ENCODE peak calls at places on chromosomes 13 and 19, in ten cellular contexts. U, E, V, C, W, F, X, J, D and T are unnamed samples.

GRCh38 chr13:98495627-98496238 is 81.2 kb downstream of the STK24 start:
- DNase-seq in J (no peak), F (no peak), C (no peak), D (no peak), U (no peak), X (no peak), E (no peak), W (no peak), V (no peak), T (no peak)

GRCh38 chr13:29472317-29472961 is 123.0 kb downstream of the SLC7A1 start:
- DNase-seq in D (peak), W (peak), V (peak), U (peak), J (peak), E (peak), F (no peak), C (no peak), X (peak), T (no peak)

GRCh38 chr13:25204843-25205242 is 32.8 kb upstream of the AMER2 start:
- DNase-seq in V (no peak), D (no peak), C (no peak), F (no peak), W (no peak), X (no peak), J (no peak), U (no peak), E (no peak), T (no peak)

GRCh38 chr19:13100031-13100588 is 2.5 kb downstream of the LYL1 start:
- DNase-seq in E (no peak), X (no peak), D (peak), F (no peak), V (no peak), C (no peak), W (no peak), J (no peak), U (no peak), T (no peak)

GRCh38 chr13:23789576-23790346 is 99.4 kb downstream of the MIPEP start:
- DNase-seq in J (peak), D (no peak), W (no peak), F (no peak), V (no peak), X (no peak), U (no peak), C (no peak), E (no peak), T (no peak)

GRCh38 chr13:113307491-113307890 is 10.5 kb downstream of the LAMP1 start:
- DNase-seq in W (peak), F (no peak), U (no peak), C (no peak), J (no peak), V (no peak), X (no peak), E (no peak), D (no peak), T (no peak)

GRCh38 chr13:34223984-34224383 is 406.0 kb downstream of the RFC3 start:
- DNase-seq in D (no peak), C (no peak), J (no peak), U (peak), V (no peak), F (no peak), W (peak), E (no peak), X (no peak), T (no peak)

GRCh38 chr19:18605546-18606280 is 886 bp downstream of the CRLF1 start:
- DNase-seq in D (no peak), F (no peak), E (no peak), J (no peak), V (no peak), C (no peak), U (no peak), W (no peak), X (peak), T (no peak)

GRCh38 chr13:33543631-33544030 is 258.1 kb upstream of the STARD13 start:
- DNase-seq in J (peak), D (no peak), E (no peak), F (no peak), W (no peak), U (no peak), X (peak), V (peak), C (no peak), T (no peak)

GRCh38 chr19:58033741-58034475 is at the start of gene ZSCAN1:
- DNase-seq in D (peak), E (peak), J (peak), U (no peak), X (peak), F (no peak), W (peak), V (peak), C (peak), T (peak)

GRCh38 chr13:57045816-57046691 is 94.7 kb upstream of the PRR20A start:
- DNase-seq in F (no peak), C (no peak), D (peak), X (no peak), E (no peak), J (peak), V (peak), W (no peak), U (no peak), T (no peak)

GRCh38 chr13:104522235-104523072 is 1456.2 kb upstream of the SLC10A2 start:
- DNase-seq in U (no peak), E (no peak), C (peak), D (no peak), F (no peak), X (no peak), W (no peak), V (no peak), J (no peak), T (no peak)

GRCh38 chr13:18993884-18994660 is 187.6 kb downstream of the TUBA3C start:
- DNase-seq in D (no peak), E (no peak), U (no peak), J (no peak), C (peak), W (no peak), V (no peak), F (no peak), X (no peak), T (no peak)

GRCh38 chr19:32041681-32042292 is 303.6 kb upstream of the ZNF507 start:
- DNase-seq in U (peak), C (no peak), E (peak), X (peak), J (peak), F (no peak), D (no peak), V (peak), W (peak), T (no peak)

GRCh38 chr13:100828226-100828625 is 153.6 kb upstream of the TMTC4 start:
- DNase-seq in U (no peak), W (no peak), F (no peak), V (no peak), E (no peak), D (no peak), C (no peak), J (no peak), X (peak), T (no peak)

GRCh38 chr19:48683349-48683748 is 10.5 kb upstream of the NTN5 start:
- DNase-seq in F (no peak), W (peak), E (peak), C (peak), V (peak), D (no peak), U (no peak), X (no peak), J (peak), T (peak)

GRCh38 chr13:111153977-111154332 is 38.8 kb downstream of the ARHGEF7 start:
- DNase-seq in F (no peak), U (peak), C (no peak), V (no peak), X (peak), D (peak), W (no peak), J (no peak), E (no peak), T (peak)

GRCh38 chr13:33624740-33625139 is 193.2 kb upstream of the RFC3 start:
- DNase-seq in C (no peak), X (no peak), U (no peak), E (no peak), W (no peak), D (no peak), F (no peak), V (no peak), J (no peak), T (no peak)

GRCh38 chr19:50325310-50326100 is 3.7 kb downstream of the KCNC3 start:
- DNase-seq in W (peak), X (peak), J (peak), C (peak), V (peak), U (peak), D (peak), E (peak), F (no peak), T (peak)

GRCh38 chr13:108496364-108497215 is 132.8 kb upstream of the MYO16 start:
- DNase-seq in U (no peak), E (peak), C (no peak), F (no peak), J (peak), X (peak), W (no peak), D (no peak), V (peak), T (no peak)

GRCh38 chr19:8569066-8569761 is 8.0 kb downstream of the MYO1F start:
- DNase-seq in J (peak), W (peak), C (no peak), D (peak), V (peak), F (peak), U (peak), E (peak), X (no peak), T (no peak)

GRCh38 chr19:18672606-18673337 is 10.7 kb upstream of the CRTC1 start:
- DNase-seq in E (peak), F (no peak), X (peak), D (no peak), C (peak), U (no peak), W (peak), V (peak), J (peak), T (no peak)

GRCh38 chr13:46168341-46168740 is 13.6 kb downstream of the LCP1 start:
- DNase-seq in E (no peak), D (peak), C (no peak), F (no peak), W (no peak), U (no peak), J (peak), V (peak), X (no peak), T (peak)

DNA sequence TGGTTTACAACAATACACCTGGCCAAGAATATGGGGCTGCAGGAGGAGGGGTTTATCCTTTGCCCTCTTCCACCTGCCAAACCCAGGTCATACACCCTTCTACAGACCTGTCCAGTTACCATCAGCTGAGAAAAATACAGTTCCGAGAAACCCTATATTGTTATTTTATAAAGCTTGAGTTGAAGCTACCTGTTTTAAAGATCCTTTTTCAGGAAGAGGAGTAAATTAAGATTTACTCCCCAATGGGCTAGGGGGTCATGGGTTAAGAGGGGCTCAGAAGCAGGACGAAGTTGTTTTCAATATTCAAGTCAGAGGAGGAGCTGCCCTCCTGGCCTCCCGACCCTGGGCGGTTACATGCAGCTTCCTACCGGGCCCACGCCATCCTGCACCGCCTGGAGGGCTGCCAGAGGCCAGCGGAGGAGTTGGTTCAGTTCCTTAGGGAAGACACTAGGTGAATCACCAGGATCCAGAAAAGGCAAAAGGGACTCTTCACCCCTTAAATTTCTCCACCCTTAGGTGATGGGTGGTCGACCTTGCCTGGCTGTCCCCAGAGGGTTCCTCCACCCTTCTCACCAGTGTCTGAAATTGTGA is 1.3 kb downstream of the GJB2 start:
- DNase-seq in C (no peak), J (no peak), D (peak), E (no peak), U (no peak), V (no peak), X (peak), F (no peak), W (no peak), T (no peak)
- H3K4me3 ChIP-seq in C (peak), J (no peak), D (peak), E (peak), U (peak), V (no peak), X (peak), F (no peak), W (no peak), T (no peak)

DNA sequence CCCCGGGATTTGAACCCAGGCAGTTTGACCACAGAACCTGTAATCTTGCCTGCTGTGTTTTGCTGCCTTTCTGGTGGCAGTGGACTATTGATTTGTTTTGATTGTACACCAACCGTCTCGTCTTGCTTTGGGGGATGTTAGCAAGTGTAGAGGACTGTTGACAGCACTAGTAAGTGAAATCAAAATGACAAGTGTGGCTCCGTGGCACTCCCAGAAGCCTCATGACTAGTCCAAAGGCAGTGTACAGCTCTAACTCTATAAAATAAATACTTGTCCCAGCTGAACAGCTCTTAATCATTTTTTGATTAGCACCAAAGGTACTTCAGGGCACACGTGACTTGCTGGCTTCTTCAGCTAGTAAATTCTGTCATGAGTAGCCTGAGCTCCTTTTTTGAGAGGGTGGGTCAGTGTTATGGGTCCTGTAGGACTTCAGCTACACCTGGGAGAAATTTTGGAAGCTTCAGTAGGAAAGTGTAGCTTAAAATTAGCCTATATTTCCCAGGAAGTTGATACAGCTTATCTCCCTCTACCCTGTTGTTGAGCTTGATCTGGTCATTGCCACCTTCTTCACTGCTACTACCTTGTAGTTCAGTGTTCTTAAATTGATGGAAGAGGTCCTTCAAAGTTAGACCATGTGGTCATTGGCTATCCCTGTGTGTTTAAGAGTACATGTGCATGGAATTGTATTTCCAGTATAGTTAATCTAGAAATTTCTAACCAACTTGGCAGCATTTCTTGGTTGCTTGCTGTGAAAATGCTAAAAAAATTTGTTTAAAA is 15.1 kb downstream of the TM9SF2 start:
- DNase-seq in W (no peak), D (no peak), X (no peak), J (no peak), V (no peak), F (no peak), U (no peak), E (no peak), C (peak), T (no peak)
- TF ChIP-seq CTCF in W (no peak), D (no peak), X (no peak), J (no peak), V (no peak), F (no peak), U (no peak), E (no peak), C (no peak), T (no peak)

GRCh38 chr19:11538232-11539036 is at the start of gene CNN1:
- DNase-seq in V (peak), D (peak), J (peak), W (peak), E (peak), F (peak), X (peak), C (peak), U (no peak), T (no peak)
- H3K4me3 ChIP-seq in V (peak), D (peak), J (no peak), W (peak), E (peak), F (peak), X (peak), C (peak), U (no peak), T (no peak)

DNA sequence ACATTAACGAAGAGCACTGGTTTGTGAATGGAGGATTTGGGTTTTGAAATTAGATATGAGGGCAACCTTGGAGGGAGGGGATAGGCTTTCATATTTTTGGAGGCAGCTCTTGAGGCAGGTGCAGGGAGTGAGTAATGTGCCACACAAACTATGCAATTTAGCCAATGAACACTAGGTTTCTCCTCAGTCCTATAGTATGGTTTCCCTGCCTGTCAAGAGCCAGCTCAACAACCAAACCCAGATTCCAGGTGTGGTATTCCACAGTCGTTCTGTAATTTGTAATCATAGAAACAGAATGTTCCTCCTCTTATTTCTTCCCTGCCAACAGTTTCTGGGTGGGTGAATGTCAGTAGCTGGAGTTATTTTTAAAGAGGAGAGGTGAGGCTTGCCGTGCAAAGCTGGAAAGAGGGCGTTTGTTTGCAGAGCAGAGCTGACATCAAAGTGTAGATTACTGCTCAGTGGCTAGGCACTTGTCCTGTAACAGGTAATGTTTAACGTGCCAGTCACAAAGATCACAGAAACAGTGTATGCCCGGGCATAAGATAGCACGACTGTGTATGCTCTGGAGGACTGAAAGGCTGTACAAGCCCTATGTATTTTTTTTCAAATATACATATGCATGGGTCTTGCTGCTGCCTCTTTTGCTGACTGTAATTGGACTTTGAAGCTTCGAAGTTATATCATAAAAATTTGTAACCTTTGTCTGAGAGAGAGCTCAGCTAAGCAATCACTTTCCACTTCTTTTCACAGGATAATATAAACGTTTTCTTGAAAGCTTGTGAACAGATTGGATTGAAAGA is 124.3 kb downstream of the LMO7 start:
- DNase-seq in W (peak), V (no peak), D (peak), C (peak), E (no peak), F (no peak), U (peak), X (no peak), J (peak), T (no peak)
- TF ChIP-seq CTCF in W (peak), V (no peak), D (peak), C (peak), E (no peak), F (no peak), U (no peak), X (no peak), J (no peak), T (no peak)

DNA sequence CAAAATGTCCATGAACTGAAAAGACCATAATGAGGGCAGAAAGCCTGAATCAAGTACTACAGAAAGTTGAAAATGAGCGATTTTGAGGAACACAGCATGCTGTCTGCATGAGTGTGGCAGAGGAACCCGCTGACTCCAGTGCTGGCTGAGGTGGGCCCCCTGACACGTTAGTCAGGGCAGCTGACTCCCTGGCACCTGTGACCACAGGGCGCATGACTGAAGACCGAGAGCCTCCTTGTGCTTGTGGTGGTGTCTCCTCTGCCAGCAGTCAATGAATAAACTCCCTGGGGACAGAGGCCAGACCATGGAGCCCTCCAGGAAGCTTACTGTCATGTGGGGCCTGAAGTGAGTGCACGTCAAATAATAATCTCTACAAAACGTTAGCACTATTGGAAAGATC is 38.4 kb upstream of the VSTM2B start:
- DNase-seq in V (no peak), D (peak), U (no peak), W (no peak), X (no peak), J (no peak), F (no peak), C (no peak), E (no peak), T (no peak)
- H3K4me3 ChIP-seq in V (no peak), D (no peak), U (no peak), W (no peak), X (no peak), J (no peak), F (no peak), C (no peak), E (no peak), T (no peak)

GRCh38 chr19:2625434-2625833 is 77.1 kb downstream of the GNG7 start:
- DNase-seq in J (no peak), W (no peak), U (no peak), F (no peak), C (no peak), D (peak), X (no peak), E (no peak), V (no peak), T (no peak)

GRCh38 chr19:2623743-2624142 is 78.8 kb downstream of the GNG7 start:
- DNase-seq in X (no peak), J (no peak), V (no peak), D (peak), C (no peak), W (no peak), U (no peak), F (no peak), E (no peak), T (no peak)

GRCh38 chr19:2627319-2627829 is 75.1 kb downstream of the GNG7 start:
- DNase-seq in U (peak), W (peak), X (no peak), F (peak), C (peak), E (peak), J (peak), V (peak), D (peak), T (peak)

GRCh38 chr19:2627855-2628254 is 74.6 kb downstream of the GNG7 start:
- DNase-seq in C (no peak), F (no peak), D (no peak), E (no peak), W (peak), U (no peak), J (no peak), V (no peak), X (no peak), T (no peak)

GRCh38 chr19:2624537-2625091 is 77.9 kb downstream of the GNG7 start:
- DNase-seq in D (peak), F (no peak), E (no peak), C (peak), V (no peak), J (no peak), W (no peak), U (peak), X (peak), T (no peak)
- TF ChIP-seq CTCF in D (no peak), F (no peak), E (no peak), C (no peak), V (no peak), J (no peak), W (no peak), U (no peak), X (no peak), T (no peak)

DNA sequence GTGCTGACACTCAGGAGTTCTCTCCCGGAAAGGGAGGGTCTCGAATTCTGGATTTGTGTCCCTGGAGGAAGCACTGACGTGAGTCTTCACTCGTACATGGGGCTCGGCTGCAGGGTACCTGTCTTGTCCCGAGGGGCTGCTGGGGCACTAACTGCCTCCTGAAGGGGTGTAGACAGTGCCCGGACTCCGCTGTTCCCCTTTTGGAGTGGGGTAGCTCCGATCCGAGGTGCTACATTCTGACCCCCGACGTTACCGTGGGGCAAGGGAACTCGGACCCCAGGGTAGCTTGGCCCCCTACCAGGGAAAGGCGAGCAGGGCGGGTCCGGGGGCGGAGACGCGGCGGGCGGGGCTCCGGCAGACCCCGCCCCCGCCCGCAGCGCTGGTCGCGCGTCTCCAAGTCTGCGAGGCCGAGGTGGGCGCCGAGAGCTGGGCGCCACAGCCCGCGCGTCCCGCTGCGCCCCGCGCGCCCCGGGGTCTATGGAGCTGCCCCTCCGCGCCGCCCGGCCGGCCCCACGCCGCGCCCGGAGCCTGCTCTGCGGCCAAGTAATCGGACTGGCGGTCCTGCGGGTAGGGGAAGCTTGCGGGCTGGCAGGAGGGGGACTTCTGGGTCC is at the start of gene NPAS1:
- DNase-seq in U (no peak), F (no peak), J (no peak), W (no peak), X (peak), D (no peak), C (no peak), E (no peak), V (no peak), T (no peak)
- H3K4me3 ChIP-seq in U (peak), F (peak), J (peak), W (peak), X (peak), D (peak), C (peak), E (no peak), V (peak), T (peak)

GRCh38 chr19:17424743-17425365 is 5.0 kb downstream of the MVB12A start:
- DNase-seq in C (peak), D (no peak), U (no peak), J (peak), X (peak), E (peak), W (peak), F (no peak), V (peak), T (peak)
- TF ChIP-seq CTCF in C (no peak), D (peak), U (peak), J (peak), X (peak), E (peak), W (peak), F (peak), V (peak), T (peak)